ENCODE peak calls at places on chromosomes 7 and 10, in four cellular contexts. N is activated CD4-positive, alpha-beta T cell treated with anti-CD3 and anti-CD28 coated beads for 24 hours; M is RPMI7951; C is stimulated activated CD4-positive, alpha-beta T cell treated with anti-CD3 and anti-CD28 coated beads, Interleukin-1b, Interleukin-23, amount 100 ng/mL, for 24 hours. Q is an unnamed sample.
A peak's percentile ranks its signal among the peaks of the same experiment; 100 is the strongest.

GRCh38 chr7:51263631-51264484 is 52.8 kb downstream of the COBL start:
- DNase-seq in N (no peak), M (no peak), C (no peak), Q (no peak)

GRCh38 chr7:23472974-23473847 is 2.9 kb upstream of the IGF2BP3 start:
- DNase-seq in N (no peak), M (peak; percentile 53), C (no peak), Q (peak; percentile 35)

GRCh38 chr7:14275346-14275745 is 285.9 kb upstream of the ETV1 start:
- DNase-seq in N (no peak), M (peak; percentile 11), C (no peak), Q (no peak)

GRCh38 chr7:106773228-106773627 is 91.9 kb upstream of the PIK3CG start:
- DNase-seq in N (no peak), M (peak; percentile 33), C (no peak), Q (peak; percentile 38)

GRCh38 chr10:12250181-12250580 is 54.2 kb downstream of the CDC123 start:
- DNase-seq in N (no peak), M (no peak), C (no peak), Q (no peak)

GRCh38 chr7:84294391-84294790 is 99.8 kb upstream of the SEMA3A start:
- DNase-seq in N (no peak), M (no peak), C (no peak), Q (no peak)

GRCh38 chr10:6918305-6918704 is 338.2 kb upstream of the PRKCQ start:
- DNase-seq in N (peak; percentile 64), M (no peak), C (peak; percentile 55), Q (no peak)

GRCh38 chr10:75773139-75773801 is 341.8 kb downstream of the LRMDA start:
- DNase-seq in N (no peak), M (peak; percentile 92), C (no peak), Q (peak; percentile 89)

GRCh38 chr10:125283191-125283590 is 122.8 kb upstream of the CTBP2 start:
- DNase-seq in N (no peak), M (no peak), C (no peak), Q (no peak)

GRCh38 chr7:130421685-130422084 is 19.1 kb downstream of the CEP41 start:
- DNase-seq in N (no peak), M (peak; percentile 52), C (no peak), Q (no peak)

Q was measured in A172.